ENCODE peak calls at places on chromosomes 13 and 19, in five cellular contexts. S is tibial artery, Q is cardiac muscle cell, U is hepatocyte, H is esophagus squamous epithelium. I is an unnamed sample.

GRCh38 chr13:92657565-92657964 is 569.0 kb upstream of the GPC6 start:
- DNase-seq in S (no peak), Q (no peak), U (no peak), H (no peak), I (no peak)

GRCh38 chr13:113078895-113079720 is 26.5 kb upstream of the F7 start:
- DNase-seq in S (no peak), Q (no peak), U (no peak), H (no peak), I (no peak)

GRCh38 chr19:56476671-56477428 is at the start of gene ZNF667:
- DNase-seq in S (no peak), Q (peak; percentile 24), U (peak; percentile 43), H (no peak), I (no peak)

GRCh38 chr19:57269515-57270250 is 10.6 kb upstream of the ZNF460 start:
- DNase-seq in S (no peak), Q (no peak), U (peak; percentile 17), H (no peak), I (no peak)

GRCh38 chr13:96082640-96083039 is 7.3 kb upstream of the HS6ST3 start:
- DNase-seq in S (no peak), Q (no peak), U (no peak), H (no peak), I (no peak)

GRCh38 chr13:36981156-36981743 is 17.9 kb downstream of the ALG5 start:
- DNase-seq in S (no peak), Q (peak; percentile 52), U (peak; percentile 55), H (no peak), I (no peak)

GRCh38 chr19:45100202-45100600 is 7.2 kb downstream of the PPP1R37 start:
- DNase-seq in S (no peak), Q (no peak), U (no peak), H (no peak), I (no peak)

GRCh38 chr19:664913-665443 is 2.0 kb upstream of the RNF126 start:
- DNase-seq in S (peak; percentile 63), Q (peak; percentile 91), U (peak; percentile 93), H (no peak), I (peak; percentile 88)

GRCh38 chr19:13995878-13996765 is 10.0 kb downstream of the RFX1 start:
- DNase-seq in S (no peak), Q (no peak), U (no peak), H (no peak), I (peak; percentile 8)

GRCh38 chr13:24032252-24032651 is 128.3 kb upstream of the SPATA13 start:
- DNase-seq in S (no peak), Q (no peak), U (no peak), H (no peak), I (no peak)

GRCh38 chr13:62060570-62060969 is 644.9 kb upstream of the PCDH20 start:
- DNase-seq in S (no peak), Q (no peak), U (no peak), H (no peak), I (no peak)

GRCh38 chr13:20125129-20125782 is 35.6 kb downstream of the GJA3 start:
- DNase-seq in S (no peak), Q (no peak), U (no peak), H (no peak), I (no peak)

GRCh38 chr19:15191514-15191913 is 9.3 kb downstream of the NOTCH3 start:
- DNase-seq in S (no peak), Q (no peak), U (no peak), H (no peak), I (no peak)

GRCh38 chr13:24699541-24699940 is 19.3 kb downstream of the ATP12A start:
- DNase-seq in S (no peak), Q (no peak), U (no peak), H (no peak), I (peak; percentile 4)

GRCh38 chr13:20492036-20492435 is 33.6 kb downstream of the CRYL1 start:
- DNase-seq in S (no peak), Q (no peak), U (no peak), H (no peak), I (no peak)

GRCh38 chr13:43041368-43041921 is 18.1 kb downstream of the DNAJC15 start:
- DNase-seq in S (no peak), Q (no peak), U (no peak), H (no peak), I (no peak)

GRCh38 chr13:24921881-24922280 is 157.9 kb downstream of the RNF17 start:
- DNase-seq in S (no peak), Q (no peak), U (no peak), H (no peak), I (no peak)

GRCh38 chr19:40457048-40457447 is 8.5 kb downstream of the BLVRB start:
- DNase-seq in S (no peak), Q (no peak), U (no peak), H (no peak), I (no peak)

GRCh38 chr19:54207908-54208783 is 7.5 kb downstream of the RPS9 start:
- DNase-seq in S (peak; percentile 81), Q (no peak), U (peak; percentile 79), H (no peak), I (peak; percentile 73)

GRCh38 chr13:66751691-66752090 is 478.4 kb downstream of the PCDH9 start:
- DNase-seq in S (no peak), Q (no peak), U (no peak), H (no peak), I (no peak)

GRCh38 chr13:23871616-23872220 is 17.5 kb downstream of the MIPEP start:
- DNase-seq in S (no peak), Q (peak; percentile 20), U (no peak), H (no peak), I (no peak)

GRCh38 chr19:39671739-39672363 is 16.1 kb downstream of the LGALS16 start:
- DNase-seq in S (no peak), Q (peak; percentile 67), U (peak; percentile 70), H (no peak), I (no peak)

GRCh38 chr19:3605770-3606169 is 905 bp downstream of the TBXA2R start:
- DNase-seq in S (no peak), Q (no peak), U (no peak), H (no peak), I (no peak)

GRCh38 chr13:100347941-100348340 is 240.6 kb downstream of the GGACT start:
- DNase-seq in S (no peak), Q (no peak), U (no peak), H (no peak), I (no peak)

GRCh38 chr13:20149762-20150161 is 11.1 kb downstream of the GJA3 start:
- DNase-seq in S (no peak), Q (peak; percentile 46), U (no peak), H (no peak), I (no peak)

GRCh38 chr19:43760941-43761340 is 6.2 kb upstream of the SMG9 start:
- DNase-seq in S (no peak), Q (no peak), U (no peak), H (no peak), I (no peak)
- H3K4me1 ChIP-seq in S (peaks cover 16% of the 10 kb centered on the region), Q (no peaks in the 10 kb centered on the region), U (no peaks in the 10 kb centered on the region), H (peaks cover 36% of the 10 kb centered on the region), I (no peaks in the 10 kb centered on the region)

DNA sequence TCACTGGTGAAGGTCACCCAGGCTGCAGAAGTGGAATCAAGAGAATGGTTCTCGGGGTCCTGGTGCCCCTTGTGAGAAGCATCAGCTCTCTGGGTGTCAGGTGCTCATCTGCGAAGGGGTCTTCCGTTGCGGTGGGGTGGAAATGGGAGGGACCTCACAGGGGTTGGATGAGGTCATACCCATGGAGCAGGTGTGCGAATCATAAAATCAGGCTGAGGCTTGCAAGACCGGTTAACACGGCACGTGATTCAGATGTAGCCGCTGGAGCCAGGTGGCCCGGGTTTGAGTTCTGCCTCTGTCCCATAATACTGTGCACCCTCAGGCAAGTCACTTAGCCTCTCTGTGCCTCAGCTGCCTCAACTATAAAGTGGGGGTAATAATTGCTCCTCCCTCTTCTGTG is 3.9 kb upstream of the KLK15 start:
- DNase-seq in S (no peak), Q (no peak), U (no peak), H (no peak), I (no peak)
- H3K27ac ChIP-seq in S (no peak overlapping the region), Q (no peak overlapping the region), U (no peak overlapping the region), H (no peak overlapping the region), I (no peak overlapping the region)

DNA sequence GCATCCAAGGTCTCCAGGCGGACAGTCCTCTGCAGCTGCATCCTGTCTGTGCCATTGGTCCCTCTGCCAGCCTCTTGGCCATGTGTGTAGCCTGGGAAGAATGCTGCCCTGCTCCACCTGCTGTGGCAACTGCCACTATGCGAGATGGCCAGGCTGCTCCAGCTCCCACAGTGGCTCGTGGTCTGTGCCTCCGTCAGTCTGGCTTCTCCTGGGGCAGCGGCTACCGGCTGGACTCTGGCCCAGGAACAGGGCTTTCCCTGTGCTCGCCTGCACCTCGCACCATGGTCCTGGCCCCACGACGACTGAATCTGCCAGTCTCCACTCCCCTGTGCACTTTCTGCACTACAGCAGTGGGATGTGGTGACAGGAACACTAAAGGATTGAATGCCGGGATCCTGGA is 26.7 kb upstream of the FFAR2 start:
- DNase-seq in S (no peak), Q (no peak), U (no peak), H (no peak), I (no peak)
- H3K4me1 ChIP-seq in S (no peaks in the 10 kb centered on the region), Q (no peaks in the 10 kb centered on the region), U (peaks cover 6% of the 10 kb centered on the region), H (peaks cover 3% of the 10 kb centered on the region), I (no peaks in the 10 kb centered on the region)

DNA sequence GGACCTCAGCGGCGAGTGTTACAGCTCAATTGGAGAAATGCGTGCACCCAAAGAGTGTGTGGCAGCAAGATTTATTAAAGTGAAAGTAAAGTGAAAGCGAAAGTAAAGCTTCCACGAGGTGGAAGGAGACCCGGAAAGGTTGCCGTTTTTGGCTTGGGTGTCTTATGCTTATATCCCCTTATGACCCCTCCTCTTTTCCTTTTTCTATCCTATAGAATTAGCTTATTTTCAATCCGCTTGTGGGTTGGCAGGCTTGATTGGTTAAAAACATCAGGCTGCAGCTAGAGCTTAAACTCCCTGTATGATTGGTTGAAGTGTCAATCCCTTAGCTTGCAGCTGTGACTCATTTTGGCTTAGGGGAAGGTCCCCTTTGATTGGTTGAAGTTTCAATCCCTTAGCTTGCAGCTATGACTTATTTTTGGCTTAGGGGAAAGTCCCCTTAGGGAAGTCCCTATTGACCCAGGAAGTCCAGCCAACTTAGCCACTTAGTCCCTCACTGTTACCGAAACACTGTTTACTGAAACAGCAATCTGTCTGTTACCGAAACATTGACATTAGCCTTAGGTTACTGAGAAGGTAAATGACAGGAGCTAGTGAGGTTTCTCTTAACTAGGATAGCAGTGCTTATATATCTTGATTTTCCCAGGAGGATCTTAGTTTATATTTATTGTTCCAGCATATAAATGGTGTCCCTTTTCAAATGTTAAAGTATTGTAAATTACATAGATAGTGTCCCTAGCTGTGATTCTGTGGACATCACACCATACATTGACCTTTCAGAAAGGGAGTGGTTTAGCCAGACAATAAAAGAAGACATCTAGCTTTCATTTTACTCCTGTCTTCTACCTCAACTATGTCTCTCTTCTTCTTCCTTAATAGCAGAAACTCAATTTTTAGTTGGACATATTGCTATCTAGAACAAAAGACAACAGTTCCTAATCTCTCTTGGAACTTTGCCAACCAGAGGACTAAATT is 575.8 kb downstream of the DACH1 start:
- DNase-seq in S (no peak), Q (no peak), U (no peak), H (no peak), I (no peak)
- H3K27ac ChIP-seq in S (no peak overlapping the region), Q (no peak overlapping the region), U (no peak overlapping the region), H (peak overlapping the region; percentile 4), I (no peak overlapping the region)

GRCh38 chr19:10719466-10719961 is 1.6 kb downstream of the DNM2 start:
- DNase-seq in S (no peak), Q (no peak), U (no peak), H (no peak), I (no peak)
- H3K4me1 ChIP-seq in S (peaks cover 39% of the 10 kb centered on the region), Q (peaks cover 13% of the 10 kb centered on the region), U (peaks cover 14% of the 10 kb centered on the region), H (peaks cover 23% of the 10 kb centered on the region), I (peaks cover 30% of the 10 kb centered on the region)

GRCh38 chr13:75641026-75641425 is 4.9 kb downstream of the LMO7 start:
- DNase-seq in S (no peak), Q (no peak), U (no peak), H (no peak), I (no peak)
- H3K27ac ChIP-seq in S (no peak overlapping the region), Q (no peak overlapping the region), U (no peak overlapping the region), H (no peak overlapping the region), I (no peak overlapping the region)

GRCh38 chr19:10763399-10763798 is 45.5 kb downstream of the DNM2 start:
- DNase-seq in S (no peak), Q (no peak), U (no peak), H (no peak), I (no peak)
- H3K4me1 ChIP-seq in S (peaks cover 46% of the 10 kb centered on the region), Q (no peaks in the 10 kb centered on the region), U (peaks cover 17% of the 10 kb centered on the region), H (peaks cover 40% of the 10 kb centered on the region), I (peaks cover 38% of the 10 kb centered on the region)

I was measured in psoas muscle.